ENCODE peak calls at places on chromosome 5, in seven cellular contexts. O is neuronal stem cell, P is IMR-90, H is H1, I is mesendoderm, V is H9, Q is trophoblast cell. X is an unnamed sample.

GRCh38 chr5:179870403-179870903 is 11.8 kb upstream of the MRNIP start:
- DNase-seq in O (no peak), P (peak; percentile 52), H (peak; percentile 43), I (peak; percentile 80), V (peak; percentile 81), Q (no peak), X (peak; percentile 55)

GRCh38 chr5:172550996-172551395 is 90.1 kb upstream of the NEURL1B start:
- DNase-seq in O (no peak), P (no peak), H (no peak), I (no peak), V (no peak), Q (no peak), X (no peak)

GRCh38 chr5:32586251-32586642 is 890 bp downstream of the SUB1 start:
- DNase-seq in O (no peak), P (no peak), H (no peak), I (no peak), V (no peak), Q (no peak), X (no peak)

GRCh38 chr5:55927861-55928655 is 66.7 kb downstream of the IL6ST start:
- DNase-seq in O (no peak), P (no peak), H (no peak), I (no peak), V (no peak), Q (peak; percentile 99), X (peak; percentile 30)

GRCh38 chr5:109328626-109329025 is 81.1 kb downstream of the PJA2 start:
- DNase-seq in O (no peak), P (peak; percentile 59), H (no peak), I (peak; percentile 21), V (no peak), Q (no peak), X (peak; percentile 26)

GRCh38 chr5:53424691-53425597 is 55.5 kb upstream of the FST start:
- DNase-seq in O (no peak), P (no peak), H (no peak), I (peak; percentile 53), V (no peak), Q (peak; percentile 44), X (no peak)

GRCh38 chr5:16577677-16578076 is 39.1 kb downstream of the RETREG1 start:
- DNase-seq in O (no peak), P (no peak), H (no peak), I (peak; percentile 18), V (peak; percentile 44), Q (no peak), X (no peak)

GRCh38 chr5:153782589-153783238 is 256.0 kb downstream of the FAM114A2 start:
- DNase-seq in O (peak; percentile 24), P (peak; percentile 6), H (peak; percentile 47), I (peak; percentile 99), V (peak; percentile 58), Q (peak; percentile 46), X (peak; percentile 65)

GRCh38 chr5:156367602-156368001 is 40.6 kb downstream of the SGCD start:
- DNase-seq in O (no peak), P (peak; percentile 97), H (no peak), I (no peak), V (no peak), Q (no peak), X (peak; percentile 90)

GRCh38 chr5:152379331-152379730 is 25.7 kb downstream of the NMUR2 start:
- DNase-seq in O (no peak), P (no peak), H (no peak), I (no peak), V (no peak), Q (no peak), X (no peak)

GRCh38 chr5:53362521-53362941 is 117.9 kb upstream of the FST start:
- DNase-seq in O (no peak), P (peak; percentile 97), H (no peak), I (no peak), V (no peak), Q (peak; percentile 21), X (peak; percentile 86)

GRCh38 chr5:52746539-52746938 is 41.2 kb upstream of the ITGA1 start:
- DNase-seq in O (no peak), P (peak; percentile 45), H (no peak), I (no peak), V (no peak), Q (no peak), X (no peak)

GRCh38 chr5:173909205-173909604 is 21.1 kb downstream of the CPEB4 start:
- DNase-seq in O (no peak), P (no peak), H (no peak), I (no peak), V (no peak), Q (no peak), X (no peak)

GRCh38 chr5:72407541-72407940 is 87.4 kb downstream of the PTCD2 start:
- DNase-seq in O (no peak), P (peak; percentile 47), H (no peak), I (no peak), V (no peak), Q (no peak), X (peak; percentile 65)

GRCh38 chr5:65873181-65873580 is 53.2 kb upstream of the ERBIN start:
- DNase-seq in O (no peak), P (peak; percentile 42), H (no peak), I (no peak), V (no peak), Q (no peak), X (peak; percentile 11)

GRCh38 chr5:135327429-135328127 is 71.5 kb downstream of the MACROH2A1 start:
- DNase-seq in O (no peak), P (no peak), H (no peak), I (no peak), V (no peak), Q (no peak), X (no peak)

GRCh38 chr5:81520769-81521168 is 126.8 kb upstream of the ACOT12 start:
- DNase-seq in O (no peak), P (no peak), H (no peak), I (no peak), V (no peak), Q (no peak), X (no peak)
- H4K8ac ChIP-seq in O (no peak overlapping the region), P (no peak overlapping the region), H (no peak overlapping the region), I (no peak overlapping the region), V (no peak overlapping the region), Q (no peak overlapping the region), X (no peak overlapping the region)

DNA sequence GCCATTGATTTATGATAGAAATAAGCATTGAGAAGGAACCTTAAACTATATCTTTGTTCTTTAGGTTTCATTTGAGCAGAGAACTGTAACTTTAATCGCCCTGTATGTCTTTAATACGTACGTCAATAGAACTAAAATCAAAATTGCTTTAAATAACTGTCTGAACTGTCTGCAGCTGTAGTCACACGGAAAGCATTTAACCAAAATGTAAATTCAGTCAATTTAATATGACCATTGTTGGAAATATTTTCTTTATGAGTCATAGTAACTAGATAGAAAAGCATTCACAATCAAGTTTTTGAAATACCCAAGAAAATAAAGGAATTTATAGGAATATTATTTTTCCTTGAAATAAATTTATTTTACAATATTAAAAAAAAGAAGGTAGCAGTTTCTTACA is 157.1 kb upstream of the CDH6 start:
- DNase-seq in O (no peak), P (peak; percentile 84), H (no peak), I (no peak), V (no peak), Q (no peak), X (no peak)
- H2BK5ac ChIP-seq in O (no peak overlapping the region), P (peak overlapping the region; percentile 95), H (no peak overlapping the region), I (no peak overlapping the region), V (no peak overlapping the region), Q (no peak overlapping the region), X (no peak overlapping the region)

DNA sequence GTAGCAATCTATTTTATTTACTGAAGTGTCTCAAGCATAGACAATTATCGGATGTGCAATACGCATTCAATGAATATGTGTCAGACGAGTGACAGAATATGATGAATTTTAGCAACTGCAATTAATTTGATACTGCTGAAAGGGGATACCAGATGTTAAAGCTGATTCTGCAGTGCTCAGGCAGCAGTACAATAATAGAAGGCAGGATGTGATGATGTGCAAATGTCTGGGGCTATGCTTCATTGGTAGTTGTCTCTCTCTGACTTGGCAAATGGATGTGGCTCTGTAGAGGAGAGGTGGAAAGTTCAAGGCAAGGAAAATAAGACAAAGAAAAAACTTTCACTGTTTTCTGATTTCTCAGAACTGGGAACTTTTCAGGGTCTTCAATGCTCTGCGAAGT is 721.2 kb downstream of the CDH18 start:
- DNase-seq in O (no peak), P (no peak), H (no peak), I (no peak), V (no peak), Q (no peak), X (no peak)
- H3K4me2 ChIP-seq in O (no peak overlapping the region), P (no peak overlapping the region), H (no peak overlapping the region), I (no peak overlapping the region), V (no peak overlapping the region), Q (no peak overlapping the region), X (no peak overlapping the region)

GRCh38 chr5:88839238-88839637 is 43.7 kb downstream of the MEF2C start:
- DNase-seq in O (no peak), P (no peak), H (no peak), I (no peak), V (no peak), Q (no peak), X (no peak)
- H4K8ac ChIP-seq in O (no peak overlapping the region), P (no peak overlapping the region), H (no peak overlapping the region), I (no peak overlapping the region), V (no peak overlapping the region), Q (no peak overlapping the region), X (no peak overlapping the region)

GRCh38 chr5:95699337-95699736 is 16.5 kb upstream of the SPATA9 start:
- DNase-seq in O (no peak), P (no peak), H (no peak), I (no peak), V (no peak), Q (no peak), X (no peak)

GRCh38 chr5:95707055-95707454 is 24.1 kb upstream of the RHOBTB3 start:
- DNase-seq in O (no peak), P (no peak), H (no peak), I (no peak), V (no peak), Q (no peak), X (no peak)

GRCh38 chr5:95704150-95704549 is 21.4 kb upstream of the SPATA9 start:
- DNase-seq in O (no peak), P (no peak), H (no peak), I (no peak), V (no peak), Q (no peak), X (no peak)

GRCh38 chr5:95697781-95698681 is 15.2 kb upstream of the SPATA9 start:
- DNase-seq in O (no peak), P (no peak), H (no peak), I (peak; percentile 97), V (no peak), Q (peak; percentile 87), X (peak; percentile 33)

GRCh38 chr5:95701074-95701473 is 18.3 kb upstream of the SPATA9 start:
- DNase-seq in O (no peak), P (no peak), H (no peak), I (peak; percentile 53), V (no peak), Q (no peak), X (no peak)
- H2BK5ac ChIP-seq in O (no peak overlapping the region), P (no peak overlapping the region), H (no peak overlapping the region), I (no peak overlapping the region), V (no peak overlapping the region), Q (no peak overlapping the region), X (no peak overlapping the region)

DNA sequence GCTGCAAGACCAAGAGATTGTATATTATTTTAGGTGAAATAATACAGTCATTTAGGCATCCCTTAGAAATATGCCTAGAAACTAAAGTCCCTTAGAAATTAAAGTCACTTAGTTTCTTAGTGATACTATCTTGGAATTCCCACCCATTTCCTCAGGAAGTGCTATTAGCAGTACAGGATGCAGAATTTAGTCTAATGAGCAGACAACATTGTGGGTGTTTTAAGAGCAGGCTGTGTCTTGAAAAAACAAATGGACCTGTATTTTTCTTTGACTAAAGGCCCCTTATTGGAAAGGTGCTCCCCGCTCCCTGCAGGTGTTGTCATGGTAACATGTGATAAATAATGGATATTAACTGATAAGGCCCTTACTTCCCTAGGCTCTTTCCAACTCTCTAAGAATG is 38.8 kb upstream of the STARD4 start:
- DNase-seq in O (no peak), P (no peak), H (no peak), I (peak; percentile 55), V (no peak), Q (no peak), X (no peak)
- H3K4me2 ChIP-seq in O (no peak overlapping the region), P (no peak overlapping the region), H (peak overlapping the region; percentile 44), I (no peak overlapping the region), V (no peak overlapping the region), Q (no peak overlapping the region), X (no peak overlapping the region)